ENCODE peak calls at places on chromosomes 16 and 17, in ten cellular contexts. M is A549, O is heart left ventricle, B is ovary, I is ascending aorta, H is HCT116, F is A673, J is neural progenitor cell, S is thoracic aorta, G is H9. V is an unnamed sample.

GRCh38 chr16:15044286-15044685 is 11.6 kb downstream of the NTAN1 start:
- DNase-seq in G (no peak), B (no peak), S (no peak), J (no peak), H (no peak), M (no peak), I (no peak), O (no peak), F (no peak), V (no peak)

GRCh38 chr16:49282690-49283375 is 1.2 kb upstream of the CBLN1 start:
- DNase-seq in O (no peak), G (peak; percentile 80), F (no peak), S (no peak), M (no peak), J (peak; percentile 49), B (no peak), I (no peak), H (no peak), V (no peak)

GRCh38 chr16:81601008-81601428 is 156.4 kb downstream of the CMIP start:
- DNase-seq in O (no peak), I (peak; percentile 75), B (no peak), G (no peak), J (no peak), F (no peak), S (no peak), M (peak; percentile 62), H (no peak), V (peak; percentile 81)

GRCh38 chr16:576197-576822 is 6.5 kb downstream of the PIGQ start:
- DNase-seq in F (no peak), M (no peak), B (no peak), J (no peak), H (no peak), I (no peak), O (no peak), S (no peak), G (no peak), V (no peak)

GRCh38 chr16:14499110-14499509 is 130.9 kb downstream of the PARN start:
- DNase-seq in M (no peak), G (no peak), S (no peak), O (no peak), J (no peak), H (no peak), I (no peak), B (no peak), F (no peak), V (no peak)

GRCh38 chr16:30805056-30805369 is 18.0 kb upstream of the ZNF629 start:
- DNase-seq in O (no peak), I (no peak), G (no peak), F (peak; percentile 19), H (no peak), M (no peak), S (no peak), B (no peak), J (no peak), V (no peak)

GRCh38 chr17:30379303-30380105 is 777 bp downstream of the CPD start:
- DNase-seq in O (peak; percentile 29), I (no peak), S (no peak), M (peak; percentile 31), B (peak; percentile 9), J (peak; percentile 49), H (no peak), G (peak; percentile 52), F (peak; percentile 14), V (peak; percentile 20)

GRCh38 chr16:73354426-73354825 is 306.5 kb upstream of the ZFHX3 start:
- DNase-seq in S (no peak), J (peak; percentile 63), O (no peak), I (no peak), M (no peak), B (no peak), F (no peak), G (no peak), H (no peak), V (no peak)

GRCh38 chr16:30053376-30054015 is 12.1 kb upstream of the ALDOA start:
- DNase-seq in F (peak; percentile 92), J (no peak), B (no peak), O (no peak), H (no peak), I (no peak), S (no peak), M (no peak), G (no peak), V (no peak)

GRCh38 chr16:85963746-85964370 is 64.9 kb downstream of the IRF8 start:
- DNase-seq in J (no peak), M (no peak), H (no peak), G (no peak), S (no peak), I (no peak), B (peak; percentile 26), O (peak; percentile 53), F (no peak), V (peak; percentile 24)

GRCh38 chr16:56401482-56401881 is 23.9 kb downstream of the AMFR start:
- DNase-seq in F (peak; percentile 25), S (no peak), J (peak; percentile 22), H (peak; percentile 12), M (peak; percentile 48), B (no peak), I (no peak), O (no peak), G (peak; percentile 44), V (no peak)

GRCh38 chr16:79792952-79793351 is 192.4 kb upstream of the MAF start:
- DNase-seq in O (no peak), H (no peak), M (no peak), F (no peak), J (no peak), S (no peak), G (no peak), B (peak; percentile 78), I (no peak), V (no peak)

GRCh38 chr16:88806491-88807111 is 3.0 kb downstream of the CDT1 start:
- DNase-seq in J (no peak), H (no peak), G (no peak), I (no peak), F (no peak), M (no peak), B (no peak), O (no peak), S (no peak), V (no peak)

DNA sequence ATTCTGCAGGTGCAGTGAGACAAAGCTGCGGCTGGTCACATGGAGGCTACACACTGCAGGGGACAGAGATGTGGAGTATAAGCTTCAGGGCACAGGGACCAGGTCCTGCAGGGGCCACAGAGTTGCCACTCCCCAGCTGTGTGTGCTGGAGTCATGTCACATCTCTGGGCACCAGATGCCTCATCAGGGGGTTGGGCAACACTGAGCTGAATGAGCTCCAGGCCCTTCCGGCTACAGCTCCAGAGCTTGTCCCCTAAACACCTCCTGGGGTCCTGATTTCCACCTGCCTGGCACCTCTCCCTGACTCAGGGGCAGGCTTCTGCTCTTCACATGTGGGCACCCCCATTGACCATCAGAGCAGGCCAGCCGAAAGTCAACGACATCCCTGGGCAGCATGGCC is 32.5 kb downstream of the SPHK1 start:
- DNase-seq in O (no peak), H (no peak), F (no peak), G (no peak), M (no peak), J (no peak), B (no peak), I (no peak), S (no peak), V (no peak)
- H3K4me1 ChIP-seq in O (peaks cover 73% of the 10 kb centered on the region), H (no peaks in the 10 kb centered on the region), F (peaks cover 19% of the 10 kb centered on the region), G (peaks cover 7% of the 10 kb centered on the region), M (no peaks in the 10 kb centered on the region), J (peaks cover 8% of the 10 kb centered on the region), B (peaks cover 27% of the 10 kb centered on the region), I (peaks cover 26% of the 10 kb centered on the region), S (peaks cover 42% of the 10 kb centered on the region), V (no peaks in the 10 kb centered on the region)

GRCh38 chr16:28590384-28591340 is 6.2 kb downstream of the SULT1A2 start:
- DNase-seq in M (no peak), H (no peak), F (no peak), G (no peak), S (no peak), I (no peak), O (no peak), J (no peak), B (no peak), V (no peak)
- H3K4me1 ChIP-seq in M (peaks cover 24% of the 10 kb centered on the region), H (no peaks in the 10 kb centered on the region), F (no peaks in the 10 kb centered on the region), G (no peaks in the 10 kb centered on the region), S (no peaks in the 10 kb centered on the region), I (no peaks in the 10 kb centered on the region), O (no peaks in the 10 kb centered on the region), J (no peaks in the 10 kb centered on the region), B (no peaks in the 10 kb centered on the region), V (no peaks in the 10 kb centered on the region)

GRCh38 chr17:61875804-61876203 is 12.5 kb upstream of the BRIP1 start:
- DNase-seq in O (no peak), B (no peak), H (no peak), S (no peak), G (no peak), M (no peak), F (no peak), I (no peak), J (no peak), V (no peak)

GRCh38 chr17:61877837-61878236 is 14.5 kb upstream of the BRIP1 start:
- DNase-seq in H (no peak), J (no peak), I (no peak), F (no peak), M (no peak), B (no peak), S (no peak), O (no peak), G (no peak), V (no peak)

GRCh38 chr17:61872099-61872498 is 8.8 kb upstream of the BRIP1 start:
- DNase-seq in S (no peak), B (no peak), J (no peak), G (no peak), I (no peak), M (no peak), F (no peak), O (no peak), H (no peak), V (no peak)

GRCh38 chr17:61875285-61875684 is 12.0 kb upstream of the BRIP1 start:
- DNase-seq in G (no peak), M (no peak), H (no peak), J (no peak), F (no peak), I (no peak), B (no peak), S (no peak), O (no peak), V (no peak)

GRCh38 chr17:61874075-61874474 is 10.7 kb upstream of the BRIP1 start:
- DNase-seq in O (no peak), I (no peak), H (no peak), J (no peak), S (no peak), G (no peak), F (no peak), B (no peak), M (no peak), V (no peak)
- H3K4me1 ChIP-seq in O (no peaks in the 10 kb centered on the region), I (no peaks in the 10 kb centered on the region), H (no peaks in the 10 kb centered on the region), J (no peaks in the 10 kb centered on the region), S (no peaks in the 10 kb centered on the region), G (no peaks in the 10 kb centered on the region), F (no peaks in the 10 kb centered on the region), B (no peaks in the 10 kb centered on the region), M (no peaks in the 10 kb centered on the region), V (no peaks in the 10 kb centered on the region)

DNA sequence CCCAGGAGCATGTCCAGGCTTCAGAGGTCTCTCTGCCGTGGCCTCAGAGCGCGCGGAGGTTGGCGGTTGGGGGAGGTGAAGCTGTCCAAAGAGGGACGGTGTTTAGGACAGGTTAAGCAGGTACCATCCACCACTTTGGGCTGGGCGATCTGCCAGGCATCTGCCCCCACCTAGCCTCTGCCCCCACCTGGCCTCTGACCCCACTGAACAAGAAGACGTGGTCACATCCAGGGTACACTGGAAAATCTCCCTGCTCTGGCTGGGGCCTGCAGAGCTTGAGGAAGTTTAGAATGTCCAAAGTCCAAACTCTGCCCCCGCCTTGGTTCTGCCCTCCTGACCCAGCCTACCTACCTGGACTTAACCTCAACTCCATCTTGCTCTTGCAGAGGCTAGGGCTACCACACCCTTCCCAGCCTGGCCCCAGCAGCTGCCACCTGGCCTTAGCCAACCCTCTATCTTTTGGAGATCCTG is 1.6 kb downstream of the ITGA3 start:
- DNase-seq in O (no peak), F (no peak), G (no peak), H (no peak), B (no peak), S (no peak), I (no peak), M (no peak), J (no peak), V (no peak)
- H3K4me1 ChIP-seq in O (peaks cover 89% of the 10 kb centered on the region), F (peaks cover 4% of the 10 kb centered on the region), G (peaks cover 10% of the 10 kb centered on the region), H (peaks cover 75% of the 10 kb centered on the region), B (peaks cover 46% of the 10 kb centered on the region), S (peaks cover 71% of the 10 kb centered on the region), I (peaks cover 58% of the 10 kb centered on the region), M (peaks cover 72% of the 10 kb centered on the region), J (peaks cover 9% of the 10 kb centered on the region), V (no peaks in the 10 kb centered on the region)

V was measured in prostate gland.